ENCODE peak calls at places on chromosomes 4 and X, in nine cellular contexts. One of them, this sample, is unnamed.

GRCh38 chr4:69493515-69493914 is 2.2 kb downstream of the UGT2B4 start:
- DNase-seq in SK-N-SH: no peak
- DNase-seq in GM12865: no peak
- DNase-seq in fibroblast of mammary gland: no peak
- DNase-seq in D721Med: no peak
- DNase-seq in PC-3: no peak
- DNase-seq in foreskin keratinocyte: no peak
- DNase-seq in A673: no peak
- DNase-seq in HFF-Myc: no peak
- DNase-seq in this sample: no peak

GRCh38 chr4:110211007-110211769 is 12.8 kb upstream of the ELOVL6 start:
- DNase-seq in SK-N-SH: peak
- DNase-seq in GM12865: peak
- DNase-seq in fibroblast of mammary gland: peak
- DNase-seq in D721Med: no peak
- DNase-seq in PC-3: peak
- DNase-seq in foreskin keratinocyte: no peak
- DNase-seq in A673: peak
- DNase-seq in HFF-Myc: no peak
- DNase-seq in this sample: peak

GRCh38 chr4:17059192-17059634 is 160.8 kb upstream of the LDB2 start:
- DNase-seq in SK-N-SH: peak
- DNase-seq in GM12865: no peak
- DNase-seq in fibroblast of mammary gland: peak
- DNase-seq in D721Med: no peak
- DNase-seq in PC-3: no peak
- DNase-seq in foreskin keratinocyte: no peak
- DNase-seq in A673: peak
- DNase-seq in HFF-Myc: no peak
- DNase-seq in this sample: no peak

GRCh38 chr4:158302076-158302866 is 92.0 kb downstream of the TMEM144 start:
- DNase-seq in SK-N-SH: no peak
- DNase-seq in GM12865: no peak
- DNase-seq in fibroblast of mammary gland: peak
- DNase-seq in D721Med: no peak
- DNase-seq in PC-3: peak
- DNase-seq in foreskin keratinocyte: peak
- DNase-seq in A673: no peak
- DNase-seq in HFF-Myc: no peak
- DNase-seq in this sample: peak

GRCh38 chrX:18793601-18794089 is 86.2 kb downstream of the PPEF1 start:
- DNase-seq in SK-N-SH: peak
- DNase-seq in GM12865: no peak
- DNase-seq in fibroblast of mammary gland: no peak
- DNase-seq in D721Med: no peak
- DNase-seq in PC-3: peak
- DNase-seq in foreskin keratinocyte: peak
- DNase-seq in A673: peak
- DNase-seq in HFF-Myc: no peak
- DNase-seq in this sample: peak

GRCh38 chr4:17517664-17518063 is 2.7 kb downstream of the CLRN2 start:
- DNase-seq in SK-N-SH: no peak
- DNase-seq in GM12865: no peak
- DNase-seq in fibroblast of mammary gland: no peak
- DNase-seq in D721Med: no peak
- DNase-seq in PC-3: no peak
- DNase-seq in foreskin keratinocyte: no peak
- DNase-seq in A673: no peak
- DNase-seq in HFF-Myc: no peak
- DNase-seq in this sample: no peak

GRCh38 chr4:76723373-76723772 is 174.6 kb downstream of the SOWAHB start:
- DNase-seq in SK-N-SH: no peak
- DNase-seq in GM12865: no peak
- DNase-seq in fibroblast of mammary gland: peak
- DNase-seq in D721Med: no peak
- DNase-seq in PC-3: peak
- DNase-seq in foreskin keratinocyte: no peak
- DNase-seq in A673: no peak
- DNase-seq in HFF-Myc: no peak
- DNase-seq in this sample: no peak

GRCh38 chrX:6384391-6384790 is 150.5 kb downstream of the VCX3A start:
- DNase-seq in SK-N-SH: no peak
- DNase-seq in GM12865: no peak
- DNase-seq in fibroblast of mammary gland: no peak
- DNase-seq in D721Med: no peak
- DNase-seq in PC-3: no peak
- DNase-seq in foreskin keratinocyte: no peak
- DNase-seq in A673: no peak
- DNase-seq in HFF-Myc: no peak
- DNase-seq in this sample: no peak

GRCh38 chrX:15781964-15782711 is 8.1 kb upstream of the ZRSR2 start:
- DNase-seq in SK-N-SH: no peak
- DNase-seq in GM12865: peak
- DNase-seq in fibroblast of mammary gland: no peak
- DNase-seq in D721Med: no peak
- DNase-seq in PC-3: no peak
- DNase-seq in foreskin keratinocyte: no peak
- DNase-seq in A673: no peak
- DNase-seq in HFF-Myc: no peak
- DNase-seq in this sample: no peak

GRCh38 chr4:158079661-158080060 is 93.2 kb downstream of the GASK1B start:
- DNase-seq in SK-N-SH: no peak
- DNase-seq in GM12865: no peak
- DNase-seq in fibroblast of mammary gland: peak
- DNase-seq in D721Med: no peak
- DNase-seq in PC-3: no peak
- DNase-seq in foreskin keratinocyte: no peak
- DNase-seq in A673: peak
- DNase-seq in HFF-Myc: no peak
- DNase-seq in this sample: no peak

GRCh38 chrX:18769812-18770573 is 62.5 kb downstream of the PPEF1 start:
- DNase-seq in SK-N-SH: peak
- DNase-seq in GM12865: no peak
- DNase-seq in fibroblast of mammary gland: peak
- DNase-seq in D721Med: no peak
- DNase-seq in PC-3: no peak
- DNase-seq in foreskin keratinocyte: no peak
- DNase-seq in A673: no peak
- DNase-seq in HFF-Myc: no peak
- DNase-seq in this sample: no peak

GRCh38 chr4:1856071-1856919 is at the start of gene LETM1:
- DNase-seq in SK-N-SH: peak
- DNase-seq in GM12865: peak
- DNase-seq in fibroblast of mammary gland: peak
- DNase-seq in D721Med: peak
- DNase-seq in PC-3: peak
- DNase-seq in foreskin keratinocyte: peak
- DNase-seq in A673: peak
- DNase-seq in HFF-Myc: peak
- DNase-seq in this sample: peak
- TF ChIP-seq CTCF in SK-N-SH: peak
- TF ChIP-seq CTCF in GM12865: peak
- TF ChIP-seq CTCF in fibroblast of mammary gland: no peak
- TF ChIP-seq CTCF in D721Med: no peak
- TF ChIP-seq CTCF in PC-3: no peak
- TF ChIP-seq CTCF in foreskin keratinocyte: no peak
- TF ChIP-seq CTCF in A673: no peak
- TF ChIP-seq CTCF in HFF-Myc: no peak
- TF ChIP-seq CTCF in this sample: no peak

DNA sequence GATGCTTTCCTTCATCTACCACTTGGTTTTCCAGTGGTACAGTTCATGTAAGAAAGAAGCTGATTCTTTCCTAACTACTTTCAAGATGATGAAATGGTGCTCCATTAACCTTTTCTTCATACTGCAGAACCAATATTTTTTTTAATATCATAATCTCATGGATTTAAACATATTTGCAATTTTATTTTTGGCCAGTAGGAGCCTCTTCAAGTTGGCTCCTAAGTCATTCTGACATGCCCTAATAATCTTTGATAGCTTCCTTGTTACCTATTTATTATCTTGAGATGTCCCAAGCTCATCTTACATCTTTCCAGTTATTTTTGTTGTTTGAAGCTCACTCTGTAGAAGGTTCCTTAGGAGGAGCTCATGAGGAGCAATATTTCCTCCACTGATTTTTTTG is 170.2 kb downstream of the APBB2 start:
- DNase-seq in SK-N-SH: no peak
- DNase-seq in GM12865: no peak
- DNase-seq in fibroblast of mammary gland: peak
- DNase-seq in D721Med: no peak
- DNase-seq in PC-3: peak
- DNase-seq in foreskin keratinocyte: no peak
- DNase-seq in A673: no peak
- DNase-seq in HFF-Myc: no peak
- DNase-seq in this sample: peak
- TF ChIP-seq CTCF in SK-N-SH: peak
- TF ChIP-seq CTCF in GM12865: no peak
- TF ChIP-seq CTCF in fibroblast of mammary gland: no peak
- TF ChIP-seq CTCF in D721Med: no peak
- TF ChIP-seq CTCF in PC-3: peak
- TF ChIP-seq CTCF in foreskin keratinocyte: peak
- TF ChIP-seq CTCF in A673: no peak
- TF ChIP-seq CTCF in HFF-Myc: no peak
- TF ChIP-seq CTCF in this sample: no peak

GRCh38 chrX:49184294-49185061 is 1.7 kb downstream of the PRICKLE3 start:
- DNase-seq in SK-N-SH: no peak
- DNase-seq in GM12865: peak
- DNase-seq in fibroblast of mammary gland: peak
- DNase-seq in D721Med: no peak
- DNase-seq in PC-3: peak
- DNase-seq in foreskin keratinocyte: peak
- DNase-seq in A673: peak
- DNase-seq in HFF-Myc: peak
- DNase-seq in this sample: peak
- TF ChIP-seq CTCF in SK-N-SH: no peak
- TF ChIP-seq CTCF in GM12865: no peak
- TF ChIP-seq CTCF in fibroblast of mammary gland: no peak
- TF ChIP-seq CTCF in D721Med: no peak
- TF ChIP-seq CTCF in PC-3: peak
- TF ChIP-seq CTCF in foreskin keratinocyte: peak
- TF ChIP-seq CTCF in A673: peak
- TF ChIP-seq CTCF in HFF-Myc: no peak
- TF ChIP-seq CTCF in this sample: no peak

GRCh38 chrX:85851418-85851817 is 195.9 kb downstream of the CHM start:
- DNase-seq in SK-N-SH: peak
- DNase-seq in GM12865: peak
- DNase-seq in fibroblast of mammary gland: peak
- DNase-seq in D721Med: no peak
- DNase-seq in PC-3: peak
- DNase-seq in foreskin keratinocyte: no peak
- DNase-seq in A673: no peak
- DNase-seq in HFF-Myc: no peak
- DNase-seq in this sample: peak
- TF ChIP-seq CTCF in SK-N-SH: peak
- TF ChIP-seq CTCF in GM12865: peak
- TF ChIP-seq CTCF in fibroblast of mammary gland: peak
- TF ChIP-seq CTCF in D721Med: no peak
- TF ChIP-seq CTCF in PC-3: peak
- TF ChIP-seq CTCF in foreskin keratinocyte: peak
- TF ChIP-seq CTCF in A673: no peak
- TF ChIP-seq CTCF in HFF-Myc: peak
- TF ChIP-seq CTCF in this sample: peak

GRCh38 chrX:138748480-138748879 is 37.0 kb upstream of the FGF13 start:
- DNase-seq in SK-N-SH: no peak
- DNase-seq in GM12865: peak
- DNase-seq in fibroblast of mammary gland: peak
- DNase-seq in D721Med: no peak
- DNase-seq in PC-3: peak
- DNase-seq in foreskin keratinocyte: no peak
- DNase-seq in A673: peak
- DNase-seq in HFF-Myc: no peak
- DNase-seq in this sample: peak
- TF ChIP-seq CTCF in SK-N-SH: peak
- TF ChIP-seq CTCF in GM12865: peak
- TF ChIP-seq CTCF in fibroblast of mammary gland: peak
- TF ChIP-seq CTCF in D721Med: peak
- TF ChIP-seq CTCF in PC-3: peak
- TF ChIP-seq CTCF in foreskin keratinocyte: peak
- TF ChIP-seq CTCF in A673: peak
- TF ChIP-seq CTCF in HFF-Myc: no peak
- TF ChIP-seq CTCF in this sample: no peak

DNA sequence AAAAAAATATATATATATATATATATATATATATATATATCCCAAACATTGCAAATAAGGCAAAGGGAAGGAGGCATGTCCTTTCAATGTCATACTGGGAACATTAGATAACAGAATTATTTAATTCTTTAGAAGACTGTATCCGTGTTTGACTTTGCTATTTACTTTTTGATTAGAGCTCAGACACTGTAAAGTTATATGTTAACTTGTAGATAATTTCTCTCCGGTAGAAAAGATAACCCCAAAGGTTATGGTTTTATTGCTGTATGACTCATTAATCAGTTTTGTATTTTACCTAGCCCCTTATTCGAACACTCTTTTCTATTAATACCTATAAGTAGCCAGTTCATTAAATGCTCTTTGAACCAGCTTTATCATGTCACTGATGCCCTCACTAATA is 150.6 kb upstream of the DUSP21 start:
- DNase-seq in SK-N-SH: no peak
- DNase-seq in GM12865: no peak
- DNase-seq in fibroblast of mammary gland: no peak
- DNase-seq in D721Med: no peak
- DNase-seq in PC-3: no peak
- DNase-seq in foreskin keratinocyte: no peak
- DNase-seq in A673: no peak
- DNase-seq in HFF-Myc: no peak
- DNase-seq in this sample: no peak
- TF ChIP-seq CTCF in SK-N-SH: no peak
- TF ChIP-seq CTCF in GM12865: no peak
- TF ChIP-seq CTCF in fibroblast of mammary gland: no peak
- TF ChIP-seq CTCF in D721Med: no peak
- TF ChIP-seq CTCF in PC-3: no peak
- TF ChIP-seq CTCF in foreskin keratinocyte: no peak
- TF ChIP-seq CTCF in A673: no peak
- TF ChIP-seq CTCF in HFF-Myc: no peak
- TF ChIP-seq CTCF in this sample: no peak

GRCh38 chr4:142278663-142279062 is 567.4 kb downstream of the INPP4B start:
- DNase-seq in SK-N-SH: no peak
- DNase-seq in GM12865: peak
- DNase-seq in fibroblast of mammary gland: no peak
- DNase-seq in D721Med: no peak
- DNase-seq in PC-3: peak
- DNase-seq in foreskin keratinocyte: no peak
- DNase-seq in A673: no peak
- DNase-seq in HFF-Myc: no peak
- DNase-seq in this sample: no peak

GRCh38 chr4:142284402-142285221 is 561.5 kb downstream of the INPP4B start:
- DNase-seq in SK-N-SH: no peak
- DNase-seq in GM12865: no peak
- DNase-seq in fibroblast of mammary gland: no peak
- DNase-seq in D721Med: no peak
- DNase-seq in PC-3: no peak
- DNase-seq in foreskin keratinocyte: no peak
- DNase-seq in A673: no peak
- DNase-seq in HFF-Myc: no peak
- DNase-seq in this sample: no peak

GRCh38 chr4:142285222-142285583 is 560.9 kb downstream of the INPP4B start:
- DNase-seq in SK-N-SH: no peak
- DNase-seq in GM12865: no peak
- DNase-seq in fibroblast of mammary gland: no peak
- DNase-seq in D721Med: no peak
- DNase-seq in PC-3: no peak
- DNase-seq in foreskin keratinocyte: no peak
- DNase-seq in A673: no peak
- DNase-seq in HFF-Myc: no peak
- DNase-seq in this sample: no peak

GRCh38 chr4:142281999-142282398 is 564.1 kb downstream of the INPP4B start:
- DNase-seq in SK-N-SH: no peak
- DNase-seq in GM12865: no peak
- DNase-seq in fibroblast of mammary gland: no peak
- DNase-seq in D721Med: no peak
- DNase-seq in PC-3: peak
- DNase-seq in foreskin keratinocyte: no peak
- DNase-seq in A673: no peak
- DNase-seq in HFF-Myc: no peak
- DNase-seq in this sample: peak

GRCh38 chr4:142282870-142283431 is 563.1 kb downstream of the INPP4B start:
- DNase-seq in SK-N-SH: no peak
- DNase-seq in GM12865: peak
- DNase-seq in fibroblast of mammary gland: peak
- DNase-seq in D721Med: no peak
- DNase-seq in PC-3: peak
- DNase-seq in foreskin keratinocyte: no peak
- DNase-seq in A673: peak
- DNase-seq in HFF-Myc: no peak
- DNase-seq in this sample: no peak
- TF ChIP-seq CTCF in SK-N-SH: peak
- TF ChIP-seq CTCF in GM12865: peak
- TF ChIP-seq CTCF in fibroblast of mammary gland: peak
- TF ChIP-seq CTCF in D721Med: peak
- TF ChIP-seq CTCF in PC-3: peak
- TF ChIP-seq CTCF in foreskin keratinocyte: peak
- TF ChIP-seq CTCF in A673: peak
- TF ChIP-seq CTCF in HFF-Myc: peak
- TF ChIP-seq CTCF in this sample: peak